ENCODE peak calls at places on chromosomes 16 and 17, in six cellular contexts. F is iris pigment epithelial cell, R is GM20000, M is heart right ventricle, G is cardiac muscle cell, E is NCI-H1105. H is an unnamed sample.

GRCh38 chr16:19389246-19389645 is 28.4 kb upstream of the TMC5 start:
- DNase-seq in F (peak; percentile 39), R (peak; percentile 65), M (no peak), G (peak; percentile 43), E (no peak), H (peak; percentile 56)

GRCh38 chr16:15874745-15875314 is 13.6 kb downstream of the CEP20 start:
- DNase-seq in F (peak; percentile 80), R (no peak), M (peak; percentile 51), G (peak; percentile 82), E (peak; percentile 7), H (peak; percentile 24)

GRCh38 chr16:78258651-78259050 is 159.2 kb downstream of the WWOX start:
- DNase-seq in F (no peak), R (no peak), M (no peak), G (no peak), E (no peak), H (no peak)

GRCh38 chr16:12523002-12523401 is 280.7 kb downstream of the CPPED1 start:
- DNase-seq in F (no peak), R (no peak), M (no peak), G (no peak), E (no peak), H (no peak)

GRCh38 chr17:40859536-40859935 is 7.5 kb downstream of the KRT12 start:
- DNase-seq in F (no peak), R (no peak), M (no peak), G (no peak), E (no peak), H (no peak)

GRCh38 chr16:88783391-88784073 is 1.5 kb downstream of the PIEZO1 start:
- DNase-seq in F (peak; percentile 38), R (no peak), M (no peak), G (peak; percentile 45), E (no peak), H (peak; percentile 74)

GRCh38 chr16:11094075-11094593 is 149.8 kb downstream of the CLEC16A start:
- DNase-seq in F (peak; percentile 62), R (peak; percentile 65), M (no peak), G (peak; percentile 68), E (no peak), H (peak; percentile 94)

GRCh38 chr17:48184721-48185120 is 77.2 kb downstream of the SNX11 start:
- DNase-seq in F (no peak), R (no peak), M (no peak), G (no peak), E (no peak), H (no peak)

GRCh38 chr17:32103476-32104113 is 38.7 kb upstream of the RHOT1 start:
- DNase-seq in F (no peak), R (peak; percentile 0), M (no peak), G (peak; percentile 54), E (no peak), H (no peak)

GRCh38 chr17:47850692-47851573 is at the start of gene SP6:
- DNase-seq in F (peak; percentile 48), R (peak; percentile 76), M (peak; percentile 36), G (peak; percentile 62), E (peak; percentile 71), H (peak; percentile 34)

GRCh38 chr17:1966274-1967086 is 58.7 kb downstream of the RTN4RL1 start:
- DNase-seq in F (no peak), R (no peak), M (no peak), G (no peak), E (no peak), H (no peak)

GRCh38 chr17:27206447-27206846 is 87.5 kb upstream of the WSB1 start:
- DNase-seq in F (peak; percentile 16), R (no peak), M (no peak), G (no peak), E (no peak), H (peak; percentile 62)

GRCh38 chr16:2752850-2753522 is 548 bp downstream of the SRRM2 start:
- DNase-seq in F (peak; percentile 78), R (peak; percentile 92), M (peak; percentile 86), G (peak; percentile 87), E (peak; percentile 53), H (peak; percentile 87)

GRCh38 chr17:4789951-4790704 is 1.4 kb downstream of the GLTPD2 start:
- DNase-seq in F (peak; percentile 95), R (peak; percentile 97), M (peak; percentile 85), G (peak; percentile 90), E (peak; percentile 80), H (peak; percentile 86)

GRCh38 chr17:6305613-6306360 is 129.1 kb downstream of the AIPL1 start:
- DNase-seq in F (no peak), R (no peak), M (no peak), G (no peak), E (peak; percentile 45), H (no peak)